ENCODE peak calls at places on chromosomes 12 and 14, in nine cellular contexts. V, B, C, F, I, L, M, R and T are unnamed samples.

GRCh38 chr12:31578632-31579031 is 12.3 kb downstream of the DENND5B start:
- DNase-seq in V (no peak), B (no peak), C (no peak), F (peak; percentile 75), I (no peak), L (no peak), M (no peak), R (no peak), T (no peak)

GRCh38 chr12:124581792-124582424 is 14.5 kb upstream of the NCOR2 start:
- DNase-seq in V (no peak), B (no peak), C (no peak), F (no peak), I (no peak), L (no peak), M (no peak), R (no peak), T (no peak)

GRCh38 chr14:31326111-31326510 is 94.2 kb downstream of the HEATR5A start:
- DNase-seq in V (no peak), B (no peak), C (no peak), F (peak; percentile 16), I (no peak), L (no peak), M (peak; percentile 32), R (no peak), T (peak; percentile 37)

GRCh38 chr12:31875609-31875964 is 83.6 kb upstream of the RESF1 start:
- DNase-seq in V (no peak), B (no peak), C (no peak), F (no peak), I (no peak), L (no peak), M (no peak), R (no peak), T (no peak)

GRCh38 chr12:116666305-116666673 is 71.6 kb downstream of the SPRING1 start:
- DNase-seq in V (no peak), B (no peak), C (no peak), F (no peak), I (no peak), L (no peak), M (no peak), R (no peak), T (no peak)

GRCh38 chr12:57380300-57380699 is 50.5 kb downstream of the R3HDM2 start:
- DNase-seq in V (no peak), B (no peak), C (no peak), F (no peak), I (no peak), L (no peak), M (no peak), R (no peak), T (no peak)

GRCh38 chr12:118409834-118410233 is 33.5 kb downstream of the SUDS3 start:
- DNase-seq in V (no peak), B (no peak), C (no peak), F (no peak), I (no peak), L (no peak), M (no peak), R (no peak), T (peak; percentile 89)

GRCh38 chr12:115873416-115874082 is 403.9 kb downstream of the MED13L start:
- DNase-seq in V (peak; percentile 43), B (no peak), C (no peak), F (no peak), I (no peak), L (peak; percentile 53), M (no peak), R (no peak), T (no peak)

GRCh38 chr14:104600805-104601204 is 3.8 kb downstream of the TMEM179 start:
- DNase-seq in V (no peak), B (no peak), C (no peak), F (no peak), I (no peak), L (no peak), M (no peak), R (no peak), T (no peak)

GRCh38 chr12:60205500-60205899 is 609.7 kb downstream of the SLC16A7 start:
- DNase-seq in V (no peak), B (no peak), C (no peak), F (peak; percentile 76), I (no peak), L (no peak), M (peak; percentile 66), R (no peak), T (peak; percentile 27)

GRCh38 chr12:1083888-1084262 is 92.9 kb downstream of the ERC1 start:
- DNase-seq in V (peak; percentile 53), B (no peak), C (no peak), F (peak; percentile 86), I (no peak), L (no peak), M (peak; percentile 29), R (no peak), T (peak; percentile 69)

GRCh38 chr14:84312551-84312950 is 1217.4 kb upstream of the FLRT2 start:
- DNase-seq in V (no peak), B (no peak), C (no peak), F (no peak), I (no peak), L (no peak), M (no peak), R (no peak), T (no peak)

GRCh38 chr14:98412431-98412830 is 859.6 kb downstream of the BCL11B start:
- DNase-seq in V (no peak), B (no peak), C (no peak), F (no peak), I (no peak), L (no peak), M (no peak), R (no peak), T (no peak)

GRCh38 chr14:30940886-30941285 is 66.5 kb downstream of the COCH start:
- DNase-seq in V (no peak), B (no peak), C (no peak), F (no peak), I (no peak), L (no peak), M (no peak), R (no peak), T (no peak)

GRCh38 chr14:83478741-83479140 is 1945.1 kb upstream of the SEL1L start:
- DNase-seq in V (no peak), B (no peak), C (no peak), F (peak; percentile 36), I (no peak), L (no peak), M (no peak), R (no peak), T (no peak)

GRCh38 chr12:120737557-120738251 is 12.1 kb downstream of the ACADS start:
- DNase-seq in V (no peak), B (no peak), C (no peak), F (no peak), I (no peak), L (no peak), M (peak; percentile 28), R (no peak), T (no peak)

GRCh38 chr12:30021046-30021833 is 237.5 kb upstream of the TMTC1 start:
- DNase-seq in V (no peak), B (no peak), C (no peak), F (peak; percentile 10), I (no peak), L (no peak), M (peak; percentile 36), R (no peak), T (no peak)

GRCh38 chr12:5796171-5797091 is 148.6 kb downstream of the ANO2 start:
- DNase-seq in V (no peak), B (no peak), C (no peak), F (no peak), I (peak; percentile 41), L (no peak), M (peak; percentile 54), R (no peak), T (peak; percentile 18)

GRCh38 chr14:71651228-71651627 is 281.0 kb upstream of the RGS6 start:
- DNase-seq in V (no peak), B (no peak), C (no peak), F (peak; percentile 94), I (no peak), L (no peak), M (peak; percentile 86), R (no peak), T (no peak)